ENCODE peak calls at places on chromosomes 4 and X, in ten cellular contexts. One of them, this sample, is unnamed.

GRCh38 chrX:30643313-30643821 is 9.9 kb upstream of the GK start:
- DNase-seq in endothelial cell of umbilical vein: no peak
- DNase-seq in CD8-positive, alpha-beta T cell: no peak
- DNase-seq in tibial nerve: no peak
- DNase-seq in left lung: no peak
- DNase-seq in A549: no peak
- DNase-seq in lung: no peak
- DNase-seq in neural crest cell: no peak
- DNase-seq in MCF 10A: peak; percentile 8
- DNase-seq in GM12864: no peak
- DNase-seq in this sample: peak; percentile 41

GRCh38 chrX:155966876-155967275 is 30.6 kb upstream of the IL9R start:
- DNase-seq in endothelial cell of umbilical vein: no peak
- DNase-seq in CD8-positive, alpha-beta T cell: peak; percentile 42
- DNase-seq in tibial nerve: no peak
- DNase-seq in left lung: no peak
- DNase-seq in A549: peak; percentile 22
- DNase-seq in lung: no peak
- DNase-seq in neural crest cell: peak; percentile 6
- DNase-seq in MCF 10A: peak; percentile 26
- DNase-seq in GM12864: peak; percentile 5
- DNase-seq in this sample: peak; percentile 11

GRCh38 chr4:153222162-153222789 is 18.0 kb downstream of the TRIM2 start:
- DNase-seq in endothelial cell of umbilical vein: peak; percentile 82
- DNase-seq in CD8-positive, alpha-beta T cell: peak; percentile 36
- DNase-seq in tibial nerve: peak; percentile 20
- DNase-seq in left lung: peak; percentile 42
- DNase-seq in A549: no peak
- DNase-seq in lung: no peak
- DNase-seq in neural crest cell: no peak
- DNase-seq in MCF 10A: peak; percentile 80
- DNase-seq in GM12864: no peak
- DNase-seq in this sample: peak; percentile 85

GRCh38 chr4:169774466-169775445 is 17.0 kb upstream of the HPF1 start:
- DNase-seq in endothelial cell of umbilical vein: peak; percentile 42
- DNase-seq in CD8-positive, alpha-beta T cell: peak; percentile 34
- DNase-seq in tibial nerve: no peak
- DNase-seq in left lung: no peak
- DNase-seq in A549: no peak
- DNase-seq in lung: no peak
- DNase-seq in neural crest cell: no peak
- DNase-seq in MCF 10A: no peak
- DNase-seq in GM12864: no peak
- DNase-seq in this sample: no peak

GRCh38 chrX:108439434-108439883 is at the start of gene COL4A5:
- DNase-seq in endothelial cell of umbilical vein: peak; percentile 79
- DNase-seq in CD8-positive, alpha-beta T cell: no peak
- DNase-seq in tibial nerve: no peak
- DNase-seq in left lung: peak; percentile 39
- DNase-seq in A549: peak; percentile 74
- DNase-seq in lung: peak; percentile 44
- DNase-seq in neural crest cell: peak; percentile 57
- DNase-seq in MCF 10A: peak; percentile 90
- DNase-seq in GM12864: no peak
- DNase-seq in this sample: peak; percentile 91

GRCh38 chr4:143294310-143294709 is 42.4 kb upstream of the GAB1 start:
- DNase-seq in endothelial cell of umbilical vein: no peak
- DNase-seq in CD8-positive, alpha-beta T cell: no peak
- DNase-seq in tibial nerve: peak; percentile 63
- DNase-seq in left lung: peak; percentile 57
- DNase-seq in A549: no peak
- DNase-seq in lung: peak; percentile 65
- DNase-seq in neural crest cell: no peak
- DNase-seq in MCF 10A: peak; percentile 27
- DNase-seq in GM12864: no peak
- DNase-seq in this sample: no peak

GRCh38 chr4:38911257-38911656 is 43.7 kb downstream of the FAM114A1 start:
- DNase-seq in endothelial cell of umbilical vein: no peak
- DNase-seq in CD8-positive, alpha-beta T cell: no peak
- DNase-seq in tibial nerve: no peak
- DNase-seq in left lung: no peak
- DNase-seq in A549: no peak
- DNase-seq in lung: no peak
- DNase-seq in neural crest cell: no peak
- DNase-seq in MCF 10A: no peak
- DNase-seq in GM12864: no peak
- DNase-seq in this sample: no peak

GRCh38 chr4:112881842-112882241 is 167.6 kb upstream of the ANK2 start:
- DNase-seq in endothelial cell of umbilical vein: no peak
- DNase-seq in CD8-positive, alpha-beta T cell: no peak
- DNase-seq in tibial nerve: no peak
- DNase-seq in left lung: no peak
- DNase-seq in A549: no peak
- DNase-seq in lung: no peak
- DNase-seq in neural crest cell: no peak
- DNase-seq in MCF 10A: no peak
- DNase-seq in GM12864: no peak
- DNase-seq in this sample: no peak

GRCh38 chrX:39171686-39172085 is 370.4 kb downstream of the MID1IP1 start:
- DNase-seq in endothelial cell of umbilical vein: no peak
- DNase-seq in CD8-positive, alpha-beta T cell: no peak
- DNase-seq in tibial nerve: no peak
- DNase-seq in left lung: no peak
- DNase-seq in A549: no peak
- DNase-seq in lung: no peak
- DNase-seq in neural crest cell: no peak
- DNase-seq in MCF 10A: no peak
- DNase-seq in GM12864: no peak
- DNase-seq in this sample: no peak

GRCh38 chrX:122441451-122441850 is 742.6 kb upstream of the GRIA3 start:
- DNase-seq in endothelial cell of umbilical vein: no peak
- DNase-seq in CD8-positive, alpha-beta T cell: no peak
- DNase-seq in tibial nerve: no peak
- DNase-seq in left lung: no peak
- DNase-seq in A549: no peak
- DNase-seq in lung: no peak
- DNase-seq in neural crest cell: no peak
- DNase-seq in MCF 10A: no peak
- DNase-seq in GM12864: no peak
- DNase-seq in this sample: no peak

GRCh38 chrX:56766554-56767412 is 37.7 kb downstream of the NBDY start:
- DNase-seq in endothelial cell of umbilical vein: no peak
- DNase-seq in CD8-positive, alpha-beta T cell: no peak
- DNase-seq in tibial nerve: no peak
- DNase-seq in left lung: peak; percentile 32
- DNase-seq in A549: no peak
- DNase-seq in lung: peak; percentile 28
- DNase-seq in neural crest cell: no peak
- DNase-seq in MCF 10A: peak; percentile 21
- DNase-seq in GM12864: no peak
- DNase-seq in this sample: no peak

GRCh38 chr4:40055873-40056721 is 553 bp upstream of the N4BP2 start:
- DNase-seq in endothelial cell of umbilical vein: peak; percentile 75
- DNase-seq in CD8-positive, alpha-beta T cell: peak; percentile 39
- DNase-seq in tibial nerve: peak; percentile 46
- DNase-seq in left lung: peak; percentile 72
- DNase-seq in A549: peak; percentile 44
- DNase-seq in lung: peak; percentile 71
- DNase-seq in neural crest cell: peak; percentile 63
- DNase-seq in MCF 10A: peak; percentile 95
- DNase-seq in GM12864: no peak
- DNase-seq in this sample: peak; percentile 33
- TF ChIP-seq CTCF in endothelial cell of umbilical vein: no peak
- TF ChIP-seq CTCF in CD8-positive, alpha-beta T cell: no peak
- TF ChIP-seq CTCF in tibial nerve: no peak
- TF ChIP-seq CTCF in left lung: no peak
- TF ChIP-seq CTCF in A549: no peak
- TF ChIP-seq CTCF in lung: no peak
- TF ChIP-seq CTCF in neural crest cell: no peak
- TF ChIP-seq CTCF in MCF 10A: no peak
- TF ChIP-seq CTCF in GM12864: no peak
- TF ChIP-seq CTCF in this sample: no peak

GRCh38 chr4:139654516-139654915 is 11.1 kb upstream of the MGST2 start:
- DNase-seq in endothelial cell of umbilical vein: no peak
- DNase-seq in CD8-positive, alpha-beta T cell: no peak
- DNase-seq in tibial nerve: no peak
- DNase-seq in left lung: no peak
- DNase-seq in A549: no peak
- DNase-seq in lung: no peak
- DNase-seq in neural crest cell: no peak
- DNase-seq in MCF 10A: no peak
- DNase-seq in GM12864: no peak
- DNase-seq in this sample: no peak
- TF ChIP-seq CTCF in endothelial cell of umbilical vein: no peak
- TF ChIP-seq CTCF in CD8-positive, alpha-beta T cell: no peak
- TF ChIP-seq CTCF in tibial nerve: no peak
- TF ChIP-seq CTCF in left lung: no peak
- TF ChIP-seq CTCF in A549: no peak
- TF ChIP-seq CTCF in lung: no peak
- TF ChIP-seq CTCF in neural crest cell: no peak
- TF ChIP-seq CTCF in MCF 10A: no peak
- TF ChIP-seq CTCF in GM12864: no peak
- TF ChIP-seq CTCF in this sample: no peak

DNA sequence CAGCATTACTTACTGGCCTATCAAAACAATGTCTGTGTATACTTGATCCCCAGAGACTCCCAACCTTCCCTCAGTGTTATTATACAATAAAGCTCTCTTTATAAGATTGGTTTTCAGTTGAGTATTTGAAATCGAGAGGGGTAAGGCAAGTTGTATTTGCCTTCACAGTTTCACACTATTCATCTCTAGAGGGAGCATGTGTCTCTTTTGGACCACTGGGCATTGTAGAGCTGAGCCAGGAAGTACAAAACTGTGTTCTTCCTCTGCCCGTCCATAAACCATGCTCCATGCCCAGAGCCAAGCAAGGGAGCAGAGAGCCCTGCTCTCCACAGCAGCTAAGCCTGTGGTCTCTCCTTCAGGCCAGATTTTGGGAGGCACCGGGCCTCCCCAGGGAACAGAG is 61.5 kb upstream of the HHIP start:
- DNase-seq in endothelial cell of umbilical vein: peak; percentile 44
- DNase-seq in CD8-positive, alpha-beta T cell: no peak
- DNase-seq in tibial nerve: no peak
- DNase-seq in left lung: no peak
- DNase-seq in A549: no peak
- DNase-seq in lung: no peak
- DNase-seq in neural crest cell: no peak
- DNase-seq in MCF 10A: no peak
- DNase-seq in GM12864: no peak
- DNase-seq in this sample: no peak
- TF ChIP-seq CTCF in endothelial cell of umbilical vein: no peak
- TF ChIP-seq CTCF in CD8-positive, alpha-beta T cell: no peak
- TF ChIP-seq CTCF in tibial nerve: no peak
- TF ChIP-seq CTCF in left lung: no peak
- TF ChIP-seq CTCF in A549: no peak
- TF ChIP-seq CTCF in lung: no peak
- TF ChIP-seq CTCF in neural crest cell: no peak
- TF ChIP-seq CTCF in MCF 10A: no peak
- TF ChIP-seq CTCF in GM12864: peak; percentile 24
- TF ChIP-seq CTCF in this sample: no peak

GRCh38 chrX:2967998-2968909 is 38.1 kb upstream of the ARSH start:
- DNase-seq in endothelial cell of umbilical vein: peak; percentile 5
- DNase-seq in CD8-positive, alpha-beta T cell: no peak
- DNase-seq in tibial nerve: peak; percentile 17
- DNase-seq in left lung: peak; percentile 35
- DNase-seq in A549: no peak
- DNase-seq in lung: no peak
- DNase-seq in neural crest cell: peak; percentile 46
- DNase-seq in MCF 10A: peak; percentile 32
- DNase-seq in GM12864: no peak
- DNase-seq in this sample: peak; percentile 44
- TF ChIP-seq CTCF in endothelial cell of umbilical vein: no peak
- TF ChIP-seq CTCF in CD8-positive, alpha-beta T cell: no peak
- TF ChIP-seq CTCF in tibial nerve: no peak
- TF ChIP-seq CTCF in left lung: no peak
- TF ChIP-seq CTCF in A549: no peak
- TF ChIP-seq CTCF in lung: no peak
- TF ChIP-seq CTCF in neural crest cell: no peak
- TF ChIP-seq CTCF in MCF 10A: no peak
- TF ChIP-seq CTCF in GM12864: no peak
- TF ChIP-seq CTCF in this sample: peak; percentile 6

GRCh38 chr4:177667687-177668086 is 225.4 kb upstream of the AGA start:
- DNase-seq in endothelial cell of umbilical vein: no peak
- DNase-seq in CD8-positive, alpha-beta T cell: no peak
- DNase-seq in tibial nerve: no peak
- DNase-seq in left lung: no peak
- DNase-seq in A549: no peak
- DNase-seq in lung: no peak
- DNase-seq in neural crest cell: no peak
- DNase-seq in MCF 10A: peak; percentile 17
- DNase-seq in GM12864: no peak
- DNase-seq in this sample: peak; percentile 1
- TF ChIP-seq CTCF in endothelial cell of umbilical vein: no peak
- TF ChIP-seq CTCF in CD8-positive, alpha-beta T cell: no peak
- TF ChIP-seq CTCF in tibial nerve: no peak
- TF ChIP-seq CTCF in left lung: no peak
- TF ChIP-seq CTCF in A549: peak; percentile 44
- TF ChIP-seq CTCF in lung: no peak
- TF ChIP-seq CTCF in neural crest cell: peak; percentile 37
- TF ChIP-seq CTCF in MCF 10A: peak; percentile 27
- TF ChIP-seq CTCF in GM12864: peak; percentile 16
- TF ChIP-seq CTCF in this sample: peak; percentile 44

GRCh38 chr4:4693258-4693657 is 151.4 kb upstream of the STX18 start:
- DNase-seq in endothelial cell of umbilical vein: no peak
- DNase-seq in CD8-positive, alpha-beta T cell: no peak
- DNase-seq in tibial nerve: no peak
- DNase-seq in left lung: no peak
- DNase-seq in A549: no peak
- DNase-seq in lung: no peak
- DNase-seq in neural crest cell: no peak
- DNase-seq in MCF 10A: peak; percentile 81
- DNase-seq in GM12864: peak; percentile 40
- DNase-seq in this sample: peak; percentile 16
- TF ChIP-seq CTCF in endothelial cell of umbilical vein: no peak
- TF ChIP-seq CTCF in CD8-positive, alpha-beta T cell: no peak
- TF ChIP-seq CTCF in tibial nerve: no peak
- TF ChIP-seq CTCF in left lung: no peak
- TF ChIP-seq CTCF in A549: no peak
- TF ChIP-seq CTCF in lung: no peak
- TF ChIP-seq CTCF in neural crest cell: no peak
- TF ChIP-seq CTCF in MCF 10A: peak; percentile 17
- TF ChIP-seq CTCF in GM12864: no peak
- TF ChIP-seq CTCF in this sample: no peak

DNA sequence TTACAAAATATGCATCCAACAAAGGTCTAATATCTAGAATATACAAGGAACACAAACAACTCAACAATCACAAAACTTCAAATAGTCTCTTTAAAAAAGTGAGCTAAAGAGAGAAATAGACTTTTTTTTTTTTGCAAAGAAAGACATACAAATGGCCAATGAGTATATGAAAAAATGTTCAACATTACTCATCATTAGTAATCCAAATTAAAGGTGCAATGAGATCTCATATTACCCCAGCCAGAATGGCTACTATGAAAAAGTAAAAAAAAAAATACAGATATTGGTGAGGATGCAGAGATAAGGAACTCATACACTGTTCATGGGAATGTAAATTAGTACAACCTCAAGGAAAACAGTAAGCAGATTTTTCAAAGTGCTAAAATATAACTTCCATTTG is 24.1 kb downstream of the AGTR2 start:
- DNase-seq in endothelial cell of umbilical vein: no peak
- DNase-seq in CD8-positive, alpha-beta T cell: no peak
- DNase-seq in tibial nerve: no peak
- DNase-seq in left lung: no peak
- DNase-seq in A549: no peak
- DNase-seq in lung: no peak
- DNase-seq in neural crest cell: no peak
- DNase-seq in MCF 10A: no peak
- DNase-seq in GM12864: no peak
- DNase-seq in this sample: peak; percentile 0
- TF ChIP-seq CTCF in endothelial cell of umbilical vein: no peak
- TF ChIP-seq CTCF in CD8-positive, alpha-beta T cell: no peak
- TF ChIP-seq CTCF in tibial nerve: no peak
- TF ChIP-seq CTCF in left lung: no peak
- TF ChIP-seq CTCF in A549: no peak
- TF ChIP-seq CTCF in lung: no peak
- TF ChIP-seq CTCF in neural crest cell: no peak
- TF ChIP-seq CTCF in MCF 10A: no peak
- TF ChIP-seq CTCF in GM12864: no peak
- TF ChIP-seq CTCF in this sample: no peak

This sample was measured in epithelial cell of esophagus.